ENCODE peak calls at places on chromosomes 3 and 15, in four cellular contexts. V is AG08396, U is RWPE1, J is caudate nucleus. R is an unnamed sample.

GRCh38 chr3:145145461-145145860 is 1015.5 kb downstream of the PLOD2 start:
- DNase-seq in V (no peak), U (no peak), J (no peak), R (no peak)

GRCh38 chr3:51282931-51283330 is 102.2 kb upstream of the MANF start:
- DNase-seq in V (peak; percentile 27), U (peak; percentile 15), J (no peak), R (no peak)

GRCh38 chr3:46971742-46972141 is 4.8 kb downstream of the CCDC12 start:
- DNase-seq in V (no peak), U (no peak), J (no peak), R (no peak)

GRCh38 chr15:92914768-92915221 is 14.7 kb downstream of the CHD2 start:
- DNase-seq in V (no peak), U (no peak), J (no peak), R (no peak)

GRCh38 chr3:143658869-143659268 is 189.4 kb downstream of the SLC9A9 start:
- DNase-seq in V (no peak), U (no peak), J (no peak), R (no peak)

GRCh38 chr15:83739629-83740028 is 85.7 kb downstream of the ADAMTSL3 start:
- DNase-seq in V (no peak), U (no peak), J (no peak), R (no peak)

GRCh38 chr3:148789156-148789555 is 38.5 kb upstream of the CPB1 start:
- DNase-seq in V (no peak), U (no peak), J (no peak), R (no peak)

GRCh38 chr3:197031315-197032285 is 2.0 kb upstream of the MELTF start:
- DNase-seq in V (peak; percentile 94), U (peak; percentile 95), J (no peak), R (no peak)

GRCh38 chr3:158748237-158748828 is 16.1 kb upstream of the RARRES1 start:
- DNase-seq in V (no peak), U (no peak), J (no peak), R (no peak)

GRCh38 chr3:66812126-66812525 is 186.0 kb upstream of the KBTBD8 start:
- DNase-seq in V (no peak), U (no peak), J (no peak), R (no peak)

GRCh38 chr3:27728195-27729087 is 6.3 kb upstream of the EOMES start:
- DNase-seq in V (no peak), U (no peak), J (no peak), R (no peak)

GRCh38 chr3:49414753-49415152 is 2.5 kb downstream of the TCTA start:
- DNase-seq in V (no peak), U (no peak), J (no peak), R (no peak)

GRCh38 chr3:44120721-44121582 is 120.7 kb upstream of the TOPAZ1 start:
- DNase-seq in V (no peak), U (no peak), J (no peak), R (no peak)

GRCh38 chr3:18964640-18965039 is 183.7 kb upstream of the KCNH8 start:
- DNase-seq in V (no peak), U (no peak), J (no peak), R (no peak)

GRCh38 chr3:143672396-143673165 is 175.7 kb downstream of the SLC9A9 start:
- DNase-seq in V (no peak), U (no peak), J (no peak), R (no peak)

GRCh38 chr15:51758645-51759044 is 7.2 kb downstream of the TMOD2 start:
- DNase-seq in V (peak; percentile 72), U (no peak), J (peak; percentile 31), R (peak; percentile 27)

GRCh38 chr3:163776753-163777152 is 1301.5 kb downstream of the SI start:
- DNase-seq in V (no peak), U (no peak), J (no peak), R (no peak)

GRCh38 chr3:185205865-185206264 is 48.0 kb downstream of the EHHADH start:
- DNase-seq in V (no peak), U (no peak), J (no peak), R (no peak)

GRCh38 chr3:132730891-132731580 is 8.8 kb upstream of the NPHP3 start:
- DNase-seq in V (peak; percentile 41), U (peak; percentile 34), J (no peak), R (no peak)

GRCh38 chr15:52379395-52380111 is 83.9 kb upstream of the MYO5C start:
- DNase-seq in V (no peak), U (no peak), J (no peak), R (no peak)

GRCh38 chr3:52721002-52721741 is 15.3 kb downstream of the SPCS1 start:
- DNase-seq in V (no peak), U (no peak), J (no peak), R (no peak)

GRCh38 chr3:143002727-143003126 is 1.4 kb downstream of the U2SURP start:
- DNase-seq in V (no peak), U (no peak), J (no peak), R (no peak)

GRCh38 chr3:11641683-11642407 is 1.9 kb downstream of the VGLL4 start:
- DNase-seq in V (no peak), U (peak; percentile 20), J (no peak), R (no peak)

GRCh38 chr3:100936931-100937330 is 56.3 kb downstream of the ABI3BP start:
- DNase-seq in V (no peak), U (no peak), J (no peak), R (no peak)

GRCh38 chr3:77190281-77190841 is 150.5 kb downstream of the ROBO2 start:
- DNase-seq in V (no peak), U (no peak), J (no peak), R (no peak)

GRCh38 chr15:68578960-68579935 is at the start of gene CORO2B:
- DNase-seq in V (peak; percentile 76), U (peak; percentile 45), J (peak; percentile 69), R (no peak)

GRCh38 chr3:104951426-104951825 is 415.3 kb upstream of the ALCAM start:
- DNase-seq in V (no peak), U (no peak), J (no peak), R (no peak)

GRCh38 chr3:52086939-52087675 is 30.7 kb upstream of the DUSP7 start:
- DNase-seq in V (no peak), U (no peak), J (no peak), R (no peak)

GRCh38 chr3:111695584-111696213 is 100.6 kb upstream of the ZBED2 start:
- DNase-seq in V (peak; percentile 46), U (peak; percentile 61), J (no peak), R (no peak)

GRCh38 chr15:73650387-73651126 is 17.4 kb upstream of the NPTN start:
- DNase-seq in V (peak; percentile 41), U (no peak), J (no peak), R (no peak)

GRCh38 chr3:79810101-79810500 is 42.3 kb upstream of the ROBO1 start:
- DNase-seq in V (no peak), U (no peak), J (no peak), R (no peak)

GRCh38 chr3:187922704-187923393 is 177.6 kb upstream of the BCL6 start:
- DNase-seq in V (peak; percentile 23), U (no peak), J (no peak), R (no peak)

R was measured in nucleus accumbens.